ENCODE peak calls at places on chromosomes 6 and 20, in eight cellular contexts. D is fibroblast of the aortic adventitia, T is WTC11, I is GM13976, W is GM10248, C is psoas muscle, G is EL, Y is GM03348. O is an unnamed sample.
A peak's percentile ranks its signal among the peaks of the same experiment; 100 is the strongest.

GRCh38 chr6:21277601-21278043 is 315.9 kb upstream of the SOX4 start:
- DNase-seq in Y (no peak), W (no peak), I (no peak), D (no peak), C (no peak), T (no peak), G (no peak), O (no peak)

GRCh38 chr6:37083243-37084138 is 78.0 kb downstream of the FGD2 start:
- DNase-seq in G (peak; percentile 30), T (no peak), Y (peak; percentile 26), D (peak; percentile 50), I (no peak), C (peak; percentile 67), W (no peak), O (no peak)

GRCh38 chr6:93468291-93468690 is 48.9 kb upstream of the EPHA7 start:
- DNase-seq in Y (no peak), I (no peak), D (peak; percentile 11), W (no peak), T (peak; percentile 12), C (no peak), G (no peak), O (no peak)

GRCh38 chr6:32252326-32253009 is 28.6 kb upstream of the NOTCH4 start:
- DNase-seq in G (no peak), D (no peak), Y (no peak), T (no peak), I (no peak), W (no peak), C (no peak), O (no peak)

GRCh38 chr6:166330612-166331011 is 11.7 kb downstream of the SFT2D1 start:
- DNase-seq in G (peak; percentile 14), C (peak; percentile 68), W (no peak), D (peak; percentile 28), T (peak; percentile 90), I (no peak), Y (no peak), O (no peak)

GRCh38 chr20:19784511-19785172 is 26.6 kb downstream of the RIN2 start:
- DNase-seq in Y (peak; percentile 77), C (peak; percentile 67), D (peak; percentile 92), T (peak; percentile 24), I (peak; percentile 65), G (peak; percentile 85), W (peak; percentile 60), O (peak; percentile 9)

GRCh38 chr6:119138906-119139541 is 60.6 kb upstream of the FAM184A start:
- DNase-seq in I (peak; percentile 31), C (no peak), D (no peak), T (no peak), Y (no peak), G (no peak), W (peak; percentile 30), O (no peak)

GRCh38 chr6:158978752-158979151 is 21.2 kb downstream of the RSPH3 start:
- DNase-seq in W (no peak), T (no peak), C (no peak), G (peak; percentile 35), D (peak; percentile 42), I (no peak), Y (peak; percentile 52), O (no peak)

GRCh38 chr20:62835931-62836861 is 19.3 kb downstream of the COL9A3 start:
- DNase-seq in I (no peak), W (no peak), T (no peak), D (no peak), Y (no peak), G (no peak), C (peak; percentile 56), O (no peak)

GRCh38 chr20:24963672-24964517 is 14.8 kb downstream of the CST7 start:
- DNase-seq in C (no peak), G (no peak), D (no peak), W (no peak), Y (no peak), I (no peak), T (no peak), O (no peak)

GRCh38 chr6:38846844-38847243 is 131.7 kb downstream of the DNAH8 start:
- DNase-seq in G (peak; percentile 27), Y (no peak), D (peak; percentile 1), W (no peak), I (no peak), C (no peak), T (no peak), O (no peak)

GRCh38 chr6:85250586-85251216 is 199.2 kb upstream of the NT5E start:
- DNase-seq in I (no peak), Y (peak; percentile 21), D (peak; percentile 3), W (no peak), C (no peak), G (no peak), T (no peak), O (no peak)

GRCh38 chr6:113047148-113047547 is 700.0 kb downstream of the RFPL4B start:
- DNase-seq in I (no peak), C (no peak), G (peak; percentile 88), W (no peak), D (peak; percentile 62), Y (no peak), T (no peak), O (no peak)

GRCh38 chr20:61252601-61253263 is 671 bp downstream of the CDH4 start:
- DNase-seq in T (no peak), Y (peak; percentile 86), W (no peak), D (no peak), C (no peak), I (no peak), G (peak; percentile 32), O (no peak)

GRCh38 chr6:96727144-96727543 is 110.1 kb downstream of the GPR63 start:
- DNase-seq in T (no peak), I (no peak), C (no peak), W (no peak), G (no peak), D (no peak), Y (no peak), O (no peak)

GRCh38 chr20:33298391-33298790 is 15.4 kb downstream of the BPIFB1 start:
- DNase-seq in W (no peak), G (no peak), Y (no peak), T (no peak), D (no peak), C (no peak), I (no peak), O (no peak)

GRCh38 chr6:170036916-170037315 is 254.0 kb downstream of the DLL1 start:
- DNase-seq in T (no peak), Y (no peak), I (no peak), C (no peak), D (no peak), W (no peak), G (no peak), O (no peak)

GRCh38 chr6:125872259-125872921 is 81.6 kb downstream of the NCOA7 start:
- DNase-seq in Y (no peak), T (no peak), I (no peak), G (peak; percentile 62), W (no peak), C (no peak), D (peak; percentile 30), O (no peak)

GRCh38 chr6:139882977-139883728 is 508.7 kb upstream of the CITED2 start:
- DNase-seq in C (no peak), W (no peak), G (peak; percentile 53), I (no peak), T (no peak), Y (no peak), D (peak; percentile 31), O (no peak)

GRCh38 chr20:45965169-45966002 is 6.6 kb downstream of the ZNF335 start:
- DNase-seq in D (no peak), W (no peak), C (peak; percentile 25), I (no peak), T (no peak), G (no peak), Y (no peak), O (no peak)

GRCh38 chr20:56828402-56828801 is 199.3 kb downstream of the TFAP2C start:
- DNase-seq in G (no peak), Y (no peak), T (no peak), D (no peak), W (no peak), C (no peak), I (no peak), O (no peak)

GRCh38 chr20:53162251-53162835 is 190.2 kb downstream of the TSHZ2 start:
- DNase-seq in D (peak; percentile 34), Y (peak; percentile 80), C (no peak), W (peak; percentile 16), G (peak; percentile 38), I (no peak), T (peak; percentile 29), O (no peak)

GRCh38 chr6:135496805-135497411 is 632 bp downstream of the AHI1 start:
- DNase-seq in C (no peak), D (peak; percentile 14), W (no peak), G (no peak), T (no peak), Y (no peak), I (no peak), O (no peak)

GRCh38 chr20:325043-325888 is at the start of gene SOX12:
- DNase-seq in W (peak; percentile 95), G (peak; percentile 93), Y (peak; percentile 95), I (peak; percentile 96), D (peak; percentile 85), C (peak; percentile 97), T (peak; percentile 100), O (peak; percentile 71)

GRCh38 chr6:117951783-117952182 is 44.7 kb downstream of the SLC35F1 start:
- DNase-seq in T (peak; percentile 53), Y (no peak), G (no peak), I (no peak), W (no peak), D (no peak), C (no peak), O (no peak)

GRCh38 chr6:104955927-104956662 is 812 bp upstream of the LIN28B start:
- DNase-seq in D (no peak), Y (no peak), G (no peak), T (peak; percentile 81), I (no peak), W (no peak), C (no peak), O (no peak)

GRCh38 chr20:50510706-50511401 is 671 bp downstream of the PTPN1 start:
- DNase-seq in D (no peak), T (no peak), I (no peak), W (no peak), Y (no peak), G (peak; percentile 27), C (peak; percentile 66), O (no peak)

GRCh38 chr20:57657537-57658446 is 37.6 kb upstream of the ZBP1 start:
- DNase-seq in D (no peak), T (peak; percentile 7), G (no peak), C (peak; percentile 83), Y (no peak), W (peak; percentile 31), I (no peak), O (no peak)

GRCh38 chr20:53652090-53652858 is 58.6 kb upstream of the ZNF217 start:
- DNase-seq in I (peak; percentile 74), C (no peak), W (peak; percentile 65), G (no peak), T (no peak), D (no peak), Y (no peak), O (peak; percentile 93)

GRCh38 chr6:126534418-126534817 is 194.5 kb downstream of the CENPW start:
- DNase-seq in G (no peak), Y (no peak), W (no peak), T (no peak), D (peak; percentile 19), I (no peak), C (no peak), O (no peak)

GRCh38 chr20:16479666-16480065 is 93.6 kb downstream of the KIF16B start:
- DNase-seq in W (no peak), G (no peak), T (no peak), D (no peak), I (no peak), C (no peak), Y (no peak), O (no peak)

GRCh38 chr20:9744551-9744950 is 94.3 kb downstream of the PAK5 start:
- DNase-seq in C (no peak), T (no peak), G (no peak), D (no peak), W (no peak), Y (no peak), I (no peak), O (no peak)

GRCh38 chr6:154555075-154555677 is 44.7 kb upstream of the CNKSR3 start:
- DNase-seq in T (no peak), W (no peak), I (no peak), C (no peak), Y (no peak), D (no peak), G (peak; percentile 90), O (no peak)